ENCODE peak calls at places on chromosomes 3 and 15, in eight cellular contexts. X is heart right ventricle, M is H1, I is aorta, N is HepG2, R is lower lobe of right lung, P is WERI-Rb-1, B is SJSA1. Y is an unnamed sample. For H3K36me3, the result is how much of the 10 kb centered on the place peaks cover.

GRCh38 chr3:127174284-127174683 is 18.6 kb upstream of the PRR23E start:
- DNase-seq in X (no peak), M (no peak), I (no peak), N (no peak), R (no peak), P (no peak), B (no peak), Y (no peak)

GRCh38 chr3:103992469-103992868 is 1374.2 kb upstream of the ALCAM start:
- DNase-seq in X (no peak), M (peak), I (no peak), N (no peak), R (no peak), P (no peak), B (no peak), Y (no peak)

GRCh38 chr3:144018776-144019175 is 47.2 kb downstream of the DIPK2A start:
- DNase-seq in X (no peak), M (no peak), I (no peak), N (no peak), R (no peak), P (no peak), B (no peak), Y (no peak)

GRCh38 chr3:41893977-41894376 is 67.9 kb downstream of the ULK4 start:
- DNase-seq in X (no peak), M (no peak), I (no peak), N (peak), R (no peak), P (peak), B (peak), Y (peak)

GRCh38 chr15:98384328-98385029 is 263.9 kb upstream of the IGF1R start:
- DNase-seq in X (no peak), M (no peak), I (no peak), N (no peak), R (no peak), P (no peak), B (no peak), Y (no peak)

GRCh38 chr15:31001702-31002101 is 10.3 kb upstream of the MTMR10 start:
- DNase-seq in X (no peak), M (no peak), I (no peak), N (no peak), R (no peak), P (no peak), B (no peak), Y (no peak)

GRCh38 chr15:88513195-88513594 is 33.3 kb downstream of the DET1 start:
- DNase-seq in X (no peak), M (no peak), I (no peak), N (no peak), R (no peak), P (no peak), B (no peak), Y (peak)

GRCh38 chr3:132435239-132435910 is 18.1 kb downstream of the DNAJC13 start:
- DNase-seq in X (no peak), M (no peak), I (no peak), N (no peak), R (no peak), P (no peak), B (no peak), Y (no peak)

GRCh38 chr3:50926868-50927267 is 252.1 kb downstream of the DOCK3 start:
- DNase-seq in X (no peak), M (no peak), I (no peak), N (no peak), R (no peak), P (no peak), B (no peak), Y (no peak)

GRCh38 chr15:87816811-87817210 is 439.7 kb downstream of the NTRK3 start:
- DNase-seq in X (no peak), M (no peak), I (no peak), N (no peak), R (no peak), P (no peak), B (peak), Y (no peak)

GRCh38 chr3:169792359-169792758 is 19.2 kb downstream of the MYNN start:
- DNase-seq in X (no peak), M (no peak), I (no peak), N (no peak), R (no peak), P (no peak), B (no peak), Y (no peak)

GRCh38 chr3:188523291-188523690 is 369.3 kb downstream of the LPP start:
- DNase-seq in X (no peak), M (no peak), I (no peak), N (no peak), R (no peak), P (no peak), B (no peak), Y (no peak)

GRCh38 chr15:70768247-70768883 is 5.0 kb upstream of the UACA start:
- DNase-seq in X (no peak), M (no peak), I (no peak), N (no peak), R (no peak), P (no peak), B (no peak), Y (peak)

DNA sequence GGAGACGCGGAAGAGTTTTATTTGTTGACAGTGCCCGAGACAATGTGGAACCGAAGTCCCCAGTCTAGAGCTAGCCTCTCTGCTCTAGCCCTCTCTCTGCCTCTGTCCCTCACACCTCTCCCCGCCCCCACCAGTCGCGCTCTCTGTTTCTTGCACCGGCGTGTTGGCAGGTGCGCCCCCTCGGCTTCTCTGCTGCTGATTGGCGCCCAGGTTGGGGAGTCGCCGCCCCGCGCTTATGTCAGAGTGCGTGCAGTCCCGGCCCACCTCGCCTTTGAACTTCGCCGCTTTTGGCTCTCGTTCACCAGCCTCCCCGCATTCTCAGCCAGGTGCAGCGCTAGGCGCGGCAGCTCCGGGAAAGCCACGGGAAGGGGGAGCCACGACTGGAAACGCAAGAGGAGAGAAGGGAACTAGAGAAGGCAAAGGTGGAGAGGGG is at the start of gene SOX14:
- DNase-seq in X (no peak), M (peak), I (no peak), N (peak), R (peak), P (peak), B (no peak), Y (peak)
- H3K36me3 ChIP-seq in X (under half), M (under half), I (under half), N (under half), R (under half), P (under half), B (under half), Y (under half)

GRCh38 chr3:12922299-12922698 is 80.9 kb upstream of the RPL32 start:
- DNase-seq in X (no peak), M (no peak), I (no peak), N (no peak), R (no peak), P (no peak), B (no peak), Y (no peak)
- H3K36me3 ChIP-seq in X (half or more), M (under half), I (under half), N (half or more), R (half or more), P (half or more), B (under half), Y (under half)

GRCh38 chr15:101000271-101000681 is 81.1 kb downstream of the LRRK1 start:
- DNase-seq in X (no peak), M (peak), I (no peak), N (no peak), R (no peak), P (no peak), B (peak), Y (no peak)
- H3K36me3 ChIP-seq in X (under half), M (under half), I (under half), N (under half), R (under half), P (under half), B (under half), Y (under half)

GRCh38 chr3:172286554-172287148 is 161.6 kb downstream of the GHSR start:
- DNase-seq in X (no peak), M (no peak), I (no peak), N (no peak), R (no peak), P (no peak), B (no peak), Y (no peak)
- H3K36me3 ChIP-seq in X (under half), M (under half), I (under half), N (half or more), R (under half), P (under half), B (under half), Y (under half)

Y was measured in small intestine.